ENCODE peak calls at places on chromosome 4, in eight cellular contexts. One of them, this sample, is unnamed.
A peak's percentile ranks its signal among the peaks of the same experiment; 100 is the strongest.

GRCh38 chr4:76626686-76627465 is 191.8 kb downstream of the SHROOM3 start:
- DNase-seq in lower leg skin: no peak
- DNase-seq in activated CD4-positive, alpha-beta T cell treated with anti-CD3 and anti-CD28 coated beads, Interleukin-2, amount 50 U/mL, for 1 hour: no peak
- DNase-seq in NCI-H774: no peak
- DNase-seq in mesothelial cell of epicardium: no peak
- DNase-seq in mucosa of descending colon: no peak
- DNase-seq in stimulated activated CD4-positive, alpha-beta T cell treated with anti-CD3 and anti-CD28 coated beads, Interleukin-4, amount 100 ng/mL, for 24 hours: no peak
- DNase-seq in T-helper 9 cell: no peak
- DNase-seq in this sample: no peak

GRCh38 chr4:138728566-138728965 is 287.0 kb upstream of the NOCT start:
- DNase-seq in lower leg skin: no peak
- DNase-seq in activated CD4-positive, alpha-beta T cell treated with anti-CD3 and anti-CD28 coated beads, Interleukin-2, amount 50 U/mL, for 1 hour: no peak
- DNase-seq in NCI-H774: no peak
- DNase-seq in mesothelial cell of epicardium: no peak
- DNase-seq in mucosa of descending colon: no peak
- DNase-seq in stimulated activated CD4-positive, alpha-beta T cell treated with anti-CD3 and anti-CD28 coated beads, Interleukin-4, amount 100 ng/mL, for 24 hours: no peak
- DNase-seq in T-helper 9 cell: no peak
- DNase-seq in this sample: no peak

GRCh38 chr4:138234254-138234653 is 7.9 kb downstream of the SLC7A11 start:
- DNase-seq in lower leg skin: no peak
- DNase-seq in activated CD4-positive, alpha-beta T cell treated with anti-CD3 and anti-CD28 coated beads, Interleukin-2, amount 50 U/mL, for 1 hour: no peak
- DNase-seq in NCI-H774: no peak
- DNase-seq in mesothelial cell of epicardium: no peak
- DNase-seq in mucosa of descending colon: no peak
- DNase-seq in stimulated activated CD4-positive, alpha-beta T cell treated with anti-CD3 and anti-CD28 coated beads, Interleukin-4, amount 100 ng/mL, for 24 hours: no peak
- DNase-seq in T-helper 9 cell: no peak
- DNase-seq in this sample: no peak

GRCh38 chr4:89314291-89314690 is 6.7 kb upstream of the GPRIN3 start:
- DNase-seq in lower leg skin: no peak
- DNase-seq in activated CD4-positive, alpha-beta T cell treated with anti-CD3 and anti-CD28 coated beads, Interleukin-2, amount 50 U/mL, for 1 hour: no peak
- DNase-seq in NCI-H774: no peak
- DNase-seq in mesothelial cell of epicardium: no peak
- DNase-seq in mucosa of descending colon: no peak
- DNase-seq in stimulated activated CD4-positive, alpha-beta T cell treated with anti-CD3 and anti-CD28 coated beads, Interleukin-4, amount 100 ng/mL, for 24 hours: no peak
- DNase-seq in T-helper 9 cell: no peak
- DNase-seq in this sample: no peak

GRCh38 chr4:75916091-75916661 is 13.9 kb upstream of the PPEF2 start:
- DNase-seq in lower leg skin: no peak
- DNase-seq in activated CD4-positive, alpha-beta T cell treated with anti-CD3 and anti-CD28 coated beads, Interleukin-2, amount 50 U/mL, for 1 hour: peak; percentile 6
- DNase-seq in NCI-H774: peak; percentile 19
- DNase-seq in mesothelial cell of epicardium: peak; percentile 44
- DNase-seq in mucosa of descending colon: no peak
- DNase-seq in stimulated activated CD4-positive, alpha-beta T cell treated with anti-CD3 and anti-CD28 coated beads, Interleukin-4, amount 100 ng/mL, for 24 hours: peak; percentile 18
- DNase-seq in T-helper 9 cell: no peak
- DNase-seq in this sample: no peak

GRCh38 chr4:7894677-7895181 is 44.9 kb downstream of the AFAP1 start:
- DNase-seq in lower leg skin: no peak
- DNase-seq in activated CD4-positive, alpha-beta T cell treated with anti-CD3 and anti-CD28 coated beads, Interleukin-2, amount 50 U/mL, for 1 hour: no peak
- DNase-seq in NCI-H774: no peak
- DNase-seq in mesothelial cell of epicardium: no peak
- DNase-seq in mucosa of descending colon: no peak
- DNase-seq in stimulated activated CD4-positive, alpha-beta T cell treated with anti-CD3 and anti-CD28 coated beads, Interleukin-4, amount 100 ng/mL, for 24 hours: no peak
- DNase-seq in T-helper 9 cell: no peak
- DNase-seq in this sample: no peak

GRCh38 chr4:121656269-121656641 is 40.5 kb downstream of the ANXA5 start:
- DNase-seq in lower leg skin: peak; percentile 19
- DNase-seq in activated CD4-positive, alpha-beta T cell treated with anti-CD3 and anti-CD28 coated beads, Interleukin-2, amount 50 U/mL, for 1 hour: peak; percentile 2
- DNase-seq in NCI-H774: no peak
- DNase-seq in mesothelial cell of epicardium: peak; percentile 44
- DNase-seq in mucosa of descending colon: peak; percentile 54
- DNase-seq in stimulated activated CD4-positive, alpha-beta T cell treated with anti-CD3 and anti-CD28 coated beads, Interleukin-4, amount 100 ng/mL, for 24 hours: peak; percentile 14
- DNase-seq in T-helper 9 cell: no peak
- DNase-seq in this sample: no peak

GRCh38 chr4:83860200-83860599 is 324.3 kb downstream of the GPAT3 start:
- DNase-seq in lower leg skin: no peak
- DNase-seq in activated CD4-positive, alpha-beta T cell treated with anti-CD3 and anti-CD28 coated beads, Interleukin-2, amount 50 U/mL, for 1 hour: no peak
- DNase-seq in NCI-H774: no peak
- DNase-seq in mesothelial cell of epicardium: no peak
- DNase-seq in mucosa of descending colon: no peak
- DNase-seq in stimulated activated CD4-positive, alpha-beta T cell treated with anti-CD3 and anti-CD28 coated beads, Interleukin-4, amount 100 ng/mL, for 24 hours: no peak
- DNase-seq in T-helper 9 cell: no peak
- DNase-seq in this sample: no peak

GRCh38 chr4:169098054-169098896 is 88.2 kb upstream of the CBR4 start:
- DNase-seq in lower leg skin: no peak
- DNase-seq in activated CD4-positive, alpha-beta T cell treated with anti-CD3 and anti-CD28 coated beads, Interleukin-2, amount 50 U/mL, for 1 hour: no peak
- DNase-seq in NCI-H774: no peak
- DNase-seq in mesothelial cell of epicardium: no peak
- DNase-seq in mucosa of descending colon: no peak
- DNase-seq in stimulated activated CD4-positive, alpha-beta T cell treated with anti-CD3 and anti-CD28 coated beads, Interleukin-4, amount 100 ng/mL, for 24 hours: no peak
- DNase-seq in T-helper 9 cell: no peak
- DNase-seq in this sample: no peak

GRCh38 chr4:10196191-10196590 is 79.6 kb upstream of the WDR1 start:
- DNase-seq in lower leg skin: no peak
- DNase-seq in activated CD4-positive, alpha-beta T cell treated with anti-CD3 and anti-CD28 coated beads, Interleukin-2, amount 50 U/mL, for 1 hour: no peak
- DNase-seq in NCI-H774: no peak
- DNase-seq in mesothelial cell of epicardium: no peak
- DNase-seq in mucosa of descending colon: no peak
- DNase-seq in stimulated activated CD4-positive, alpha-beta T cell treated with anti-CD3 and anti-CD28 coated beads, Interleukin-4, amount 100 ng/mL, for 24 hours: no peak
- DNase-seq in T-helper 9 cell: no peak
- DNase-seq in this sample: no peak

GRCh38 chr4:120066182-120066524 is 495 bp downstream of the MAD2L1 start:
- DNase-seq in lower leg skin: no peak
- DNase-seq in activated CD4-positive, alpha-beta T cell treated with anti-CD3 and anti-CD28 coated beads, Interleukin-2, amount 50 U/mL, for 1 hour: no peak
- DNase-seq in NCI-H774: no peak
- DNase-seq in mesothelial cell of epicardium: no peak
- DNase-seq in mucosa of descending colon: no peak
- DNase-seq in stimulated activated CD4-positive, alpha-beta T cell treated with anti-CD3 and anti-CD28 coated beads, Interleukin-4, amount 100 ng/mL, for 24 hours: no peak
- DNase-seq in T-helper 9 cell: no peak
- DNase-seq in this sample: no peak

GRCh38 chr4:74339501-74339900 is 25.4 kb upstream of the EREG start:
- DNase-seq in lower leg skin: no peak
- DNase-seq in activated CD4-positive, alpha-beta T cell treated with anti-CD3 and anti-CD28 coated beads, Interleukin-2, amount 50 U/mL, for 1 hour: no peak
- DNase-seq in NCI-H774: no peak
- DNase-seq in mesothelial cell of epicardium: no peak
- DNase-seq in mucosa of descending colon: no peak
- DNase-seq in stimulated activated CD4-positive, alpha-beta T cell treated with anti-CD3 and anti-CD28 coated beads, Interleukin-4, amount 100 ng/mL, for 24 hours: no peak
- DNase-seq in T-helper 9 cell: no peak
- DNase-seq in this sample: no peak

GRCh38 chr4:152996101-152996500 is 60.0 kb downstream of the FHDC1 start:
- DNase-seq in lower leg skin: no peak
- DNase-seq in activated CD4-positive, alpha-beta T cell treated with anti-CD3 and anti-CD28 coated beads, Interleukin-2, amount 50 U/mL, for 1 hour: no peak
- DNase-seq in NCI-H774: no peak
- DNase-seq in mesothelial cell of epicardium: no peak
- DNase-seq in mucosa of descending colon: no peak
- DNase-seq in stimulated activated CD4-positive, alpha-beta T cell treated with anti-CD3 and anti-CD28 coated beads, Interleukin-4, amount 100 ng/mL, for 24 hours: no peak
- DNase-seq in T-helper 9 cell: no peak
- DNase-seq in this sample: no peak

GRCh38 chr4:83631066-83631465 is 95.2 kb downstream of the GPAT3 start:
- DNase-seq in lower leg skin: no peak
- DNase-seq in activated CD4-positive, alpha-beta T cell treated with anti-CD3 and anti-CD28 coated beads, Interleukin-2, amount 50 U/mL, for 1 hour: no peak
- DNase-seq in NCI-H774: no peak
- DNase-seq in mesothelial cell of epicardium: no peak
- DNase-seq in mucosa of descending colon: no peak
- DNase-seq in stimulated activated CD4-positive, alpha-beta T cell treated with anti-CD3 and anti-CD28 coated beads, Interleukin-4, amount 100 ng/mL, for 24 hours: no peak
- DNase-seq in T-helper 9 cell: no peak
- DNase-seq in this sample: no peak

GRCh38 chr4:168199262-168199957 is 107.1 kb downstream of the ANXA10 start:
- DNase-seq in lower leg skin: no peak
- DNase-seq in activated CD4-positive, alpha-beta T cell treated with anti-CD3 and anti-CD28 coated beads, Interleukin-2, amount 50 U/mL, for 1 hour: no peak
- DNase-seq in NCI-H774: no peak
- DNase-seq in mesothelial cell of epicardium: no peak
- DNase-seq in mucosa of descending colon: no peak
- DNase-seq in stimulated activated CD4-positive, alpha-beta T cell treated with anti-CD3 and anti-CD28 coated beads, Interleukin-4, amount 100 ng/mL, for 24 hours: no peak
- DNase-seq in T-helper 9 cell: no peak
- DNase-seq in this sample: no peak

GRCh38 chr4:165877291-165877690 is 4.3 kb downstream of the TLL1 start:
- DNase-seq in lower leg skin: no peak
- DNase-seq in activated CD4-positive, alpha-beta T cell treated with anti-CD3 and anti-CD28 coated beads, Interleukin-2, amount 50 U/mL, for 1 hour: no peak
- DNase-seq in NCI-H774: no peak
- DNase-seq in mesothelial cell of epicardium: no peak
- DNase-seq in mucosa of descending colon: no peak
- DNase-seq in stimulated activated CD4-positive, alpha-beta T cell treated with anti-CD3 and anti-CD28 coated beads, Interleukin-4, amount 100 ng/mL, for 24 hours: no peak
- DNase-seq in T-helper 9 cell: no peak
- DNase-seq in this sample: no peak

This sample was measured in progenitor cell of endocrine pancreas.